ENCODE peak calls at places on chromosomes 6 and 20, in four cellular contexts. C is GM23338, H is HCT116, U is MM.1S. R is an unnamed sample.

GRCh38 chr6:25899123-25899522 is 25.1 kb upstream of the SLC17A3 start:
- DNase-seq in C (peak), H (no peak), U (no peak), R (peak)

GRCh38 chr6:129340983-129341382 is 369.0 kb downstream of the ARHGAP18 start:
- DNase-seq in C (no peak), H (no peak), U (no peak), R (no peak)

GRCh38 chr6:4780360-4780812 is 4.2 kb downstream of the CDYL start:
- DNase-seq in C (peak), H (no peak), U (no peak), R (no peak)

GRCh38 chr20:15345287-15345686 is 1007.9 kb upstream of the FLRT3 start:
- DNase-seq in C (no peak), H (no peak), U (no peak), R (no peak)

GRCh38 chr6:90429713-90430112 is 133.1 kb upstream of the BACH2 start:
- DNase-seq in C (peak), H (peak), U (no peak), R (no peak)

GRCh38 chr6:154969796-154970195 is 25.3 kb upstream of the TIAM2 start:
- DNase-seq in C (no peak), H (no peak), U (no peak), R (no peak)

GRCh38 chr20:32163951-32164350 is 43.6 kb downstream of the PLAGL2 start:
- DNase-seq in C (no peak), H (no peak), U (no peak), R (no peak)

GRCh38 chr20:17531537-17532025 is 402 bp upstream of the BFSP1 start:
- DNase-seq in C (no peak), H (no peak), U (no peak), R (no peak)

GRCh38 chr20:33910529-33911327 is 83.0 kb upstream of the RALY start:
- DNase-seq in C (no peak), H (no peak), U (no peak), R (no peak)

GRCh38 chr6:119493980-119494379 is 144.4 kb upstream of the MAN1A1 start:
- DNase-seq in C (no peak), H (no peak), U (no peak), R (no peak)

GRCh38 chr6:33672808-33673207 is 38.7 kb downstream of the UQCC2 start:
- DNase-seq in C (peak), H (no peak), U (no peak), R (peak)

GRCh38 chr6:36827261-36828079 is 11.8 kb downstream of the CPNE5 start:
- DNase-seq in C (no peak), H (no peak), U (no peak), R (no peak)

GRCh38 chr6:134247271-134247833 is 70.6 kb downstream of the SGK1 start:
- DNase-seq in C (no peak), H (no peak), U (peak), R (peak)

GRCh38 chr6:2353412-2354137 is 108.2 kb upstream of the GMDS start:
- DNase-seq in C (peak), H (peak), U (peak), R (peak)

GRCh38 chr6:16059496-16059895 is 69.4 kb upstream of the MYLIP start:
- DNase-seq in C (peak), H (no peak), U (no peak), R (no peak)

GRCh38 chr20:46117704-46118467 is at the start of gene CD40:
- DNase-seq in C (peak), H (peak), U (peak), R (peak)

GRCh38 chr20:13276945-13277582 is 56.0 kb downstream of the ISM1 start:
- DNase-seq in C (peak), H (no peak), U (no peak), R (no peak)

GRCh38 chr6:69265706-69266105 is 531.1 kb downstream of the LMBRD1 start:
- DNase-seq in C (no peak), H (no peak), U (no peak), R (no peak)

GRCh38 chr6:12241493-12242214 is 48.5 kb upstream of the EDN1 start:
- DNase-seq in C (no peak), H (no peak), U (no peak), R (peak)

GRCh38 chr6:353642-354614 is 37.6 kb upstream of the IRF4 start:
- DNase-seq in C (no peak), H (no peak), U (no peak), R (no peak)

GRCh38 chr20:33862709-33863403 is 51.7 kb downstream of the CHMP4B start:
- DNase-seq in C (peak), H (no peak), U (no peak), R (peak)

GRCh38 chr6:139448094-139448649 is 73.7 kb upstream of the CITED2 start:
- DNase-seq in C (no peak), H (no peak), U (peak), R (no peak)

GRCh38 chr20:14612389-14612788 is 275.0 kb upstream of the FLRT3 start:
- DNase-seq in C (no peak), H (no peak), U (no peak), R (no peak)

GRCh38 chr6:152099816-152100618 is 292.5 kb downstream of the ESR1 start:
- DNase-seq in C (no peak), H (no peak), U (no peak), R (no peak)

GRCh38 chr6:135667694-135668455 is 170.3 kb upstream of the AHI1 start:
- DNase-seq in C (peak), H (no peak), U (no peak), R (no peak)

GRCh38 chr6:33632603-33633039 is 11.5 kb downstream of the ITPR3 start:
- DNase-seq in C (peak), H (peak), U (no peak), R (peak)

GRCh38 chr6:126539022-126539421 is 199.1 kb downstream of the CENPW start:
- DNase-seq in C (no peak), H (peak), U (no peak), R (no peak)

GRCh38 chr6:41441598-41442205 is 104.5 kb upstream of the FOXP4 start:
- DNase-seq in C (no peak), H (no peak), U (no peak), R (no peak)

GRCh38 chr6:41443616-41444525 is 102.3 kb upstream of the FOXP4 start:
- DNase-seq in C (no peak), H (no peak), U (no peak), R (peak)

GRCh38 chr6:41445268-41445667 is 100.9 kb upstream of the FOXP4 start:
- DNase-seq in C (no peak), H (no peak), U (no peak), R (no peak)

GRCh38 chr6:41440958-41441357 is 105.2 kb upstream of the FOXP4 start:
- DNase-seq in C (no peak), H (no peak), U (no peak), R (no peak)

DNA sequence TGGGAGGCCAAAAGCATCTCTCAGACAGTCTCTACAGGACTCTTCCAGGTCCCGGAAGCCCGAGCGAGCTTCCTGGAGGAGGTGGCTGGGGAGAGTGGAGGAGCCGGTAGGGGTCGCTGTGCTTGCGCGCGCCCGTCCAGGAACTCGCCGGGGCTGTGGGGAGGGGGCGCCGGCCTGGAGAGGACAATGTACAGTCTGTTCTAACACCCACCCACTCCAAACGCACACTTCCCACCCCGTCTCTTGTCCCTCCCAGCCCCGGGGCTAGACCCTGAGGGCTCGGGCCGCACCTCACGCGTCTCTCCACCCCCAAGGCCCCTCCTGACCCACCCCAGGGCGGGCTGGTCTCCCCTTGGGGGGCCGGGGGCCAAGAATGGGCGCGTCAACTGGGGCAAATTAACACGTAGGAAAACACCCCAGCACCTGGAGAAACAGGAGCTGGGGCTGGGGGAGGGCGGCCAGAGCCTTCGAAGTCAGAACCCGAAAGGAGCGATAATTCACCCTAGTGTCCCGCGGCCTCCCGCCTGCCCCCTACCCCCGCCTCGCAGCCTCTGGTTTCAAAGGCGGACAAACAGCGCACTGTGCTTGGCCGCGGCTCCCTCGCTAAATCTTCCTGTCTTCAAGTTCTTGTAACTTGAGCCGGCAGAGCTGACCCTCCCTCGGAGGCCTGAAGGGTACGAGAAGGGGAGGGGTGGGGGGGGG is 103.2 kb upstream of the FOXP4 start:
- DNase-seq in C (peak), H (no peak), U (no peak), R (peak)
- TF ChIP-seq EZH2phosphoT487 in C (no peak), H (no peak), U (no peak), R (no peak)

DNA sequence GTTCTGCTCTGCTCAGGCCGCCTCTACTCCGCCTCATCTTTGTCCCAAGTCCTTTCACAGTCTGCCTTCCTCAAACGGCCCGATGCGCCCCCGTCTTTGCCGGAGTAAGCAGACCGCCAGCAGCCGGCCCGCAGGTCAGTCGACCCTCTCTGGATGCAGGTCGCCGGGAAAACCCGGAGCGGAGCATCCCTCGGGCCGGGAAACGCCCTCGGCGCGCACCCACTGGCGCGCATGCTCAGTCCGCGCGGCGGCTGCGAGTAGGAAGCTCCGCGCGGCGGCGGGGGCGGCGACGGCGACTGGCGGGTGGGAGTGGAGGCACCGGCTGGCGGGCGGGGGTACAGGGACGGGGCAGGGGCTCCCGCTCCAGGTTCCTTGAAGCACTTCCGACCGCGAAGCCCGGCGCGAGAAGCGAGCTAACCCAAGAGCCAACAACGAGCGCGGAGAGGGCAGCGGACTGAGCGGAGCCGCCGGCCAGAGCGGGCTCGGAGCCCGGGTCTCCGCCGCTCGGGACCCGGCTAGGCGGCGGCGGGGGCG is at the start of gene LRRC1:
- DNase-seq in C (peak), H (peak), U (peak), R (peak)
- TF ChIP-seq EZH2 in C (no peak), H (no peak), U (no peak), R (no peak)

GRCh38 chr6:62283359-62283758 is 2.7 kb downstream of the KHDRBS2 start:
- DNase-seq in C (no peak), H (no peak), U (no peak), R (peak)

GRCh38 chr6:62286470-62286843 is 432 bp upstream of the KHDRBS2 start:
- DNase-seq in C (peak), H (no peak), U (peak), R (no peak)

GRCh38 chr6:62285612-62286469 is at the start of gene KHDRBS2:
- DNase-seq in C (peak), H (no peak), U (peak), R (peak)

GRCh38 chr6:62284725-62285124 is 1.3 kb downstream of the KHDRBS2 start:
- DNase-seq in C (no peak), H (no peak), U (no peak), R (no peak)

GRCh38 chr6:62283828-62284411 is 2.1 kb downstream of the KHDRBS2 start:
- DNase-seq in C (peak), H (peak), U (peak), R (peak)
- TF ChIP-seq CTCF in C (peak), H (no peak), U (peak), R (peak)

GRCh38 chr6:166653639-166653941 is 26.5 kb upstream of the RPS6KA2 start:
- DNase-seq in C (no peak), H (no peak), U (no peak), R (no peak)

GRCh38 chr6:166651408-166651807 is 24.4 kb upstream of the RPS6KA2 start:
- DNase-seq in C (no peak), H (no peak), U (no peak), R (no peak)

GRCh38 chr6:166650047-166650446 is 23.0 kb upstream of the RPS6KA2 start:
- DNase-seq in C (no peak), H (no peak), U (no peak), R (no peak)

GRCh38 chr6:166647896-166648295 is 20.8 kb upstream of the RPS6KA2 start:
- DNase-seq in C (no peak), H (no peak), U (no peak), R (no peak)

DNA sequence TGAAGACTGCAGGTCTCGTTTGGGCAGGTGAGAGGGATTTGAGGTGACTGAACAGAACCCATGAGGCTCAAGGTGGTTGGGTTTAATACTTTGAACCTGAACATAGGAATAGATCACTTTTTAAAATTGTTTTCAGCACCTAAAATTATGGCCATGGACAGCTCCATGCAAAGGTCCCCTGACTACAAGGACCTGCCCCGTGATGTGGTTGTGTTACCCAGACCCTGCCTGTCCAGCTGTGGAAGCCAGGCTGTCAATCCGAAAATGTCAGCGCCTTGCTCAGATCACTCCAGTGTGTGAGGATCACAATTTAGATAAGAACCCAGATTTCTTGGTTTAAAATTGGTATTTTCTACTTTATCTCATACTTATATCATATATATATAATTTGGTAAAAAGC is 23.8 kb upstream of the RPS6KA2 start:
- DNase-seq in C (no peak), H (no peak), U (no peak), R (no peak)
- TF ChIP-seq EZH2phosphoT487 in C (no peak), H (no peak), U (no peak), R (no peak)

GRCh38 chr6:10884245-10884972 is 2.4 kb upstream of the SYCP2L start:
- DNase-seq in C (peak), H (no peak), U (no peak), R (no peak)
- TF ChIP-seq EZH2 in C (no peak), H (no peak), U (no peak), R (no peak)

DNA sequence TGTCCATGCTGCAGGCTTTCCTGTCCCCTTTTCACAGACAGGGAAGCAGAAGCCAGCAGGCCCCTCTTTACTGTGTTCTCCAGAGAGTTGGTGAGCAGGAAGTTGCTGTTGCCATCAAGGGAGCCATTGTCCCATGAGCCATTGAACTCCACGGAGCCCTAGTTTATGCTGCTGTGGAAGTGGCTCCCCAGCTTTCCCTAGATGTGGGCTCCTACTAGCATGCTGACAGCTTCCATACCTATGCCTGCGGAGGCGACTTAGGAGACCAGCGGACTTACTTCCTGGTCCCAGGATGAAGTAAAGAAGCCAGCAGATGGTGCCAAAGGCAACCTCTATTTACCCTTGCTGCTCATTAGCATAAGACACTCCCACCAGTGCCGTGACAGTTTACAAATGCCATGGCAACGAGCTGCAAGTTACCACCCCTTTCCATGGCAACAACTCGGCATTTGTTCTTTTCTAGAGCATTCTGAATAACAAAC is 30.8 kb upstream of the FKBP1A start:
- DNase-seq in C (peak), H (peak), U (peak), R (peak)
- TF ChIP-seq CTCF in C (peak), H (no peak), U (no peak), R (peak)

DNA sequence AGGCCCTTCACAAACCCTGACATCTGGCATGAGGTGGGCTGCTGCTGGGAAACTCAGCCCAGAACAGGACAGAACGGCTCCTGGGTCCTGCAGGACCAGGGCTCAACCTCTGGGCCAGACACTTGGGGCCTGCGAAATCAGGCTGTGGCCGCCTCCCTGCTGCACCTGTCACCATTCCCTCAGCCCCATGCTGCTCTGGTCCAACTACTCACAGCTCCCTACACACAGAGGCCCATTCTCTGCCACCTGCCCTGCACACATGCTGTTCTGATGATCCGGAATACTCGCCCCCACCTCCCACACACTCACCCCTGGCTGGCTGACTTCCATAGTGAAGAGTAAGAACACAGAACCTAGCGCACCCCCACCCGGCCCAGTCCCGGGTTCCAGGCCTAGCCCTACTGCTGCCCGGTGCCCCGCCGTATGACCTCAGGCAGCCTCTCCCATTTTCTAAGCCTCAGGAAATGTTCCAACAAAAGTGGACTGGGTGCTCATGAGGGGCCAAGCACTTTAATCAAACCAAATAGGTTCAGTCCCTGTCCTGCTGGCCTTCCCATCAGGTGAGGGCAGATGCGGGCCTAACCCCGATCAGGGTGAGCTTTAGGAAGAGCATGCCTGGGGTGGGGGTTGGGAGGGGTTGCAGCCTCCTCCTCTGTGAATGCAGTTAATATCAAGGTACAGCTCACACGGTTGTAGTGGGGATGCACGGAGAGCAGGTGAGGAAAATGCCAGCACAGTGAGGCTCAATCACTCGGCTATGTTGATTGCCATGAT is 3.9 kb downstream of the PEDS1 start:
- DNase-seq in C (no peak), H (no peak), U (no peak), R (no peak)
- TF ChIP-seq EZH2phosphoT487 in C (no peak), H (no peak), U (no peak), R (no peak)

GRCh38 chr20:62473717-62474584 is 1.8 kb downstream of the GATA5 start:
- DNase-seq in C (peak), H (no peak), U (no peak), R (no peak)
- TF ChIP-seq EZH2 in C (no peak), H (no peak), U (no peak), R (peak)

DNA sequence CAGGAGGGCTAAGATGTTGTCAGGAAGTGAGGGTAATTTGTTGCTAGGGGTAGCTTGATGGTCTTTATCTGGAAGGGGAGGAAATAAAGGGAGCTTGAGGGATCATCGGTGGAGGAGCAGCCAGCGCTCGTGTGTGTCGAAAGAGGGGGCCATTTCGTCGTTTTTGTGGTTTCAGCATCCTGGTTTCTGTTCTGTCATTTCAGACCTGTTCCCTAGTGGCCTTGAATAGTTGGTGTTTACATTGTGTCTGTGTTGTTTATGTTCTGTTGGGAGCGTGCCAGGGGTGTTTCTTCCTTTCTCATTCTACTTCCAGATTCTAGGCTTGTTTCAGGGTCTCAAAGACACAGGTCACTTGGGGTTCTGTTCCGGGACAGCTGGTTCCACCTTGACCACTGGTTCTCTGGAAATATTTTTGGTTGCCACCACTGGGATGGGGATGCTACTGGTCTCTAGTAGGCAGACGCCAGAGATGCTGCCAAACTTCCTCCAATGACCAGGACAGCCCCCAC is 113.9 kb upstream of the NAA20 start:
- DNase-seq in C (peak), H (no peak), U (peak), R (peak)
- TF ChIP-seq CTCF in C (no peak), H (no peak), U (peak), R (peak)

GRCh38 chr6:85923013-85923430 is 280.3 kb upstream of the SYNCRIP start:
- DNase-seq in C (peak), H (peak), U (peak), R (peak)
- TF ChIP-seq EZH2phosphoT487 in C (no peak), H (no peak), U (no peak), R (no peak)

R was measured in hepatocyte.